ENCODE peak calls at places on chromosome 19, in six cellular contexts. A is body of pancreas, G is right cardiac atrium, R is hepatocyte, O is GM23248, D is tibial nerve. T is an unnamed sample.

GRCh38 chr19:52963229-52963760 is 614 bp upstream of the ZNF816 start:
- DNase-seq in G (peak; percentile 59), O (no peak), R (peak; percentile 44), D (no peak), A (peak; percentile 21), T (peak; percentile 29)

GRCh38 chr19:35975608-35976214 is 19.3 kb upstream of the SDHAF1 start:
- DNase-seq in D (no peak), A (no peak), O (peak; percentile 56), R (peak; percentile 62), G (no peak), T (no peak)

GRCh38 chr19:43664008-43664407 is 6.0 kb downstream of the PLAUR start:
- DNase-seq in D (no peak), G (no peak), O (no peak), A (no peak), R (no peak), T (no peak)

GRCh38 chr19:50300051-50300450 is 29.1 kb downstream of the KCNC3 start:
- DNase-seq in A (no peak), G (no peak), O (no peak), D (no peak), R (no peak), T (no peak)

GRCh38 chr19:4068058-4068966 is 1.6 kb upstream of the ZBTB7A start:
- DNase-seq in D (no peak), A (no peak), G (no peak), R (peak; percentile 59), O (peak; percentile 31), T (no peak)

GRCh38 chr19:11446652-11447301 is 11.3 kb downstream of the PRKCSH start:
- DNase-seq in D (no peak), G (peak; percentile 83), A (peak; percentile 62), O (peak; percentile 60), R (peak; percentile 58), T (peak; percentile 43)

GRCh38 chr19:19417618-19418270 is 12.3 kb downstream of the GATAD2A start:
- DNase-seq in G (no peak), O (no peak), A (no peak), D (no peak), R (no peak), T (no peak)

GRCh38 chr19:35750167-35750566 is 1.8 kb downstream of the LIN37 start:
- DNase-seq in R (no peak), O (no peak), G (no peak), A (no peak), D (no peak), T (no peak)

GRCh38 chr19:13093407-13094284 is 9.0 kb downstream of the LYL1 start:
- DNase-seq in G (peak; percentile 92), A (peak; percentile 80), O (peak; percentile 83), D (peak; percentile 60), R (peak; percentile 87), T (peak; percentile 79)

GRCh38 chr19:15841875-15842569 is 26.6 kb upstream of the OR10H1 start:
- DNase-seq in D (no peak), A (no peak), G (no peak), O (no peak), R (no peak), T (no peak)

GRCh38 chr19:54104998-54105715 is 2.5 kb downstream of the NDUFA3 start:
- DNase-seq in D (no peak), R (no peak), G (no peak), O (no peak), A (no peak), T (no peak)

GRCh38 chr19:53068834-53069233 is 24.3 kb downstream of the ERVV-2 start:
- DNase-seq in G (no peak), A (no peak), R (no peak), O (no peak), D (no peak), T (no peak)

GRCh38 chr19:18848860-18849661 is 17.3 kb downstream of the UPF1 start:
- DNase-seq in O (peak; percentile 92), R (no peak), D (peak; percentile 47), A (no peak), G (peak; percentile 90), T (no peak)

GRCh38 chr19:10625003-10625761 is at the start of gene SLC44A2:
- DNase-seq in A (peak; percentile 95), G (peak; percentile 95), R (peak; percentile 94), O (peak; percentile 86), D (peak; percentile 75), T (peak; percentile 95)

GRCh38 chr19:47190167-47190727 is 40.8 kb downstream of the BBC3 start:
- DNase-seq in D (no peak), G (peak; percentile 87), O (peak; percentile 84), A (peak; percentile 61), R (peak; percentile 61), T (peak; percentile 99)

GRCh38 chr19:55643003-55643732 is at the start of gene ZNF581:
- DNase-seq in D (no peak), O (peak; percentile 87), A (peak; percentile 74), G (peak; percentile 88), R (peak; percentile 83), T (peak; percentile 75)

GRCh38 chr19:40954573-40954972 is 36.5 kb upstream of the CYP2B6 start:
- DNase-seq in D (no peak), R (no peak), G (no peak), O (no peak), A (no peak), T (no peak)

GRCh38 chr19:19510432-19510831 is 4.9 kb downstream of the TSSK6 start:
- DNase-seq in R (no peak), G (peak; percentile 20), A (no peak), D (no peak), O (peak; percentile 16), T (no peak)

GRCh38 chr19:36574762-36575161 is 1.7 kb upstream of the ZNF529 start:
- DNase-seq in G (no peak), D (no peak), A (no peak), R (no peak), O (peak; percentile 7), T (no peak)

GRCh38 chr19:2122982-2123381 is 26.3 kb downstream of the IZUMO4 start:
- DNase-seq in R (no peak), A (no peak), D (no peak), G (no peak), O (no peak), T (no peak)

GRCh38 chr19:2122251-2122650 is 25.5 kb downstream of the IZUMO4 start:
- DNase-seq in D (no peak), O (no peak), R (no peak), A (no peak), G (no peak), T (no peak)

GRCh38 chr19:2120821-2121220 is 24.1 kb downstream of the IZUMO4 start:
- DNase-seq in D (no peak), R (no peak), G (peak; percentile 44), A (no peak), O (no peak), T (no peak)

GRCh38 chr19:2121416-2122051 is 24.8 kb downstream of the IZUMO4 start:
- DNase-seq in A (no peak), R (no peak), D (no peak), G (peak; percentile 56), O (no peak), T (no peak)

GRCh38 chr19:2123682-2124387 is 27.1 kb downstream of the IZUMO4 start:
- DNase-seq in O (peak; percentile 29), A (no peak), G (peak; percentile 80), R (peak; percentile 42), D (no peak), T (no peak)
- H3K27me3 ChIP-seq in O (no peaks in the 10 kb centered on the region), A (no peaks in the 10 kb centered on the region), G (no peaks in the 10 kb centered on the region), R (no peaks in the 10 kb centered on the region), D (no peaks in the 10 kb centered on the region), T (no peaks in the 10 kb centered on the region)

GRCh38 chr19:14473915-14474578 is 1.1 kb downstream of the PTGER1 start:
- DNase-seq in G (peak; percentile 69), R (peak; percentile 4), O (peak; percentile 48), A (no peak), D (no peak), T (no peak)
- H3K4me1 ChIP-seq in G (no peaks in the 10 kb centered on the region), R (peaks cover 37% of the 10 kb centered on the region), O (peaks cover 9% of the 10 kb centered on the region), A (peaks cover 39% of the 10 kb centered on the region), D (peaks cover 34% of the 10 kb centered on the region), T (peaks cover 27% of the 10 kb centered on the region)

GRCh38 chr19:39299832-39300231 is 3.6 kb downstream of the IFNL1 start:
- DNase-seq in A (no peak), R (no peak), D (no peak), O (no peak), G (no peak), T (no peak)
- H3K27me3 ChIP-seq in A (no peaks in the 10 kb centered on the region), R (no peaks in the 10 kb centered on the region), D (no peaks in the 10 kb centered on the region), O (peaks cover 40% of the 10 kb centered on the region), G (no peaks in the 10 kb centered on the region), T (no peaks in the 10 kb centered on the region)

GRCh38 chr19:7926021-7926726 is at the start of gene CTXN1:
- DNase-seq in D (peak; percentile 58), A (peak; percentile 79), R (peak; percentile 87), G (peak; percentile 89), O (peak; percentile 75), T (peak; percentile 65)
- H3K4me1 ChIP-seq in D (peaks cover 28% of the 10 kb centered on the region), A (peaks cover 39% of the 10 kb centered on the region), R (peaks cover 32% of the 10 kb centered on the region), G (peaks cover 4% of the 10 kb centered on the region), O (peaks cover 34% of the 10 kb centered on the region), T (peaks cover 13% of the 10 kb centered on the region)

GRCh38 chr19:7377196-7377595 is 28.5 kb downstream of the ARHGEF18 start:
- DNase-seq in A (no peak), G (no peak), O (no peak), R (no peak), D (no peak), T (no peak)
- H3K27me3 ChIP-seq in A (no peaks in the 10 kb centered on the region), G (no peaks in the 10 kb centered on the region), O (no peaks in the 10 kb centered on the region), R (no peaks in the 10 kb centered on the region), D (no peaks in the 10 kb centered on the region), T (no peaks in the 10 kb centered on the region)

T was measured in thyroid gland.